ENCODE peak calls at places on chromosomes 2 and 18, in five cellular contexts. W is K562, S is HepG2, E is GM12891, U is GM12878. P is an unnamed sample.

GRCh38 chr18:74635202-74635969 is 37.7 kb downstream of the ZNF407 start:
- DNase-seq in U (no peak), W (no peak), E (no peak), S (no peak), P (no peak)

GRCh38 chr18:70454705-70455322 is 166.0 kb downstream of the SOCS6 start:
- DNase-seq in W (peak), U (no peak), S (peak), E (no peak), P (no peak)

GRCh38 chr2:161166538-161167409 is 6.5 kb downstream of the TANK start:
- DNase-seq in U (peak), W (no peak), S (peak), E (no peak), P (no peak)

GRCh38 chr2:18479901-18480369 is 80.5 kb downstream of the RDH14 start:
- DNase-seq in S (no peak), E (no peak), W (no peak), U (no peak), P (no peak)

GRCh38 chr2:126913881-126914495 is 15.3 kb downstream of the TEX51 start:
- DNase-seq in E (no peak), U (no peak), S (no peak), W (no peak), P (no peak)

GRCh38 chr18:56062931-56063330 is 474.9 kb upstream of the TCF4 start:
- DNase-seq in W (no peak), U (no peak), S (no peak), E (no peak), P (no peak)

GRCh38 chr18:75497576-75497975 is 70.1 kb upstream of the SMIM21 start:
- DNase-seq in W (no peak), S (no peak), U (no peak), E (no peak), P (no peak)

GRCh38 chr2:94923196-94923595 is 52.0 kb downstream of the TEKT4 start:
- DNase-seq in W (no peak), U (no peak), E (no peak), S (no peak), P (no peak)

GRCh38 chr2:234747032-234747431 is 204.8 kb upstream of the SH3BP4 start:
- DNase-seq in W (no peak), S (no peak), U (no peak), E (no peak), P (no peak)

GRCh38 chr2:96921561-96922303 is 51.9 kb upstream of the SEMA4C start:
- DNase-seq in E (no peak), U (no peak), S (no peak), W (no peak), P (no peak)

GRCh38 chr2:163213699-163214098 is 375.1 kb upstream of the KCNH7 start:
- DNase-seq in W (no peak), S (no peak), U (no peak), E (no peak), P (no peak)

GRCh38 chr2:39246382-39246980 is 2.7 kb upstream of the CDKL4 start:
- DNase-seq in U (no peak), W (no peak), E (no peak), S (no peak), P (no peak)

GRCh38 chr2:62038980-62039771 is 133.7 kb downstream of the COMMD1 start:
- DNase-seq in E (peak), U (peak), W (no peak), S (no peak), P (peak)

GRCh38 chr2:111100765-111101162 is 19.9 kb upstream of the BCL2L11 start:
- DNase-seq in S (no peak), E (no peak), W (peak), U (peak), P (peak)

GRCh38 chr2:58939388-58939787 is 698.3 kb upstream of the FANCL start:
- DNase-seq in E (no peak), W (no peak), U (no peak), S (no peak), P (no peak)

GRCh38 chr2:234333168-234334130 is 163.4 kb downstream of the ARL4C start:
- DNase-seq in S (no peak), W (no peak), U (no peak), E (no peak), P (no peak)

GRCh38 chr2:71336802-71337201 is 5.2 kb downstream of the ZNF638 start:
- DNase-seq in U (no peak), S (no peak), E (no peak), W (no peak), P (no peak)

GRCh38 chr2:121638333-121638732 is 10.9 kb downstream of the CLASP1 start:
- DNase-seq in W (no peak), S (peak), U (no peak), E (no peak), P (no peak)

GRCh38 chr2:102271844-102272243 is 39.5 kb upstream of the IL1RL1 start:
- DNase-seq in U (no peak), W (no peak), S (no peak), E (no peak), P (no peak)

GRCh38 chr18:53689886-53690285 is 534.6 kb downstream of the MBD2 start:
- DNase-seq in E (no peak), S (no peak), W (no peak), U (no peak), P (no peak)

GRCh38 chr2:225354281-225354774 is 45.2 kb upstream of the NYAP2 start:
- DNase-seq in S (peak), E (no peak), W (no peak), U (no peak), P (no peak)

GRCh38 chr2:111662039-111662740 is 221.8 kb downstream of the ANAPC1 start:
- DNase-seq in U (no peak), E (no peak), S (no peak), W (no peak), P (no peak)

GRCh38 chr2:3122525-3122924 is 255.1 kb downstream of the EIPR1 start:
- DNase-seq in U (no peak), W (no peak), E (no peak), S (no peak), P (no peak)
- TF ChIP-seq POLR2AphosphoS5 in U (no peak), W (no peak), E (no peak), S (no peak), P (no peak)

GRCh38 chr18:49752095-49752457 is 61.3 kb downstream of the ACAA2 start:
- DNase-seq in W (no peak), S (no peak), U (no peak), E (no peak), P (no peak)

GRCh38 chr18:49749563-49749962 is 63.8 kb downstream of the ACAA2 start:
- DNase-seq in E (no peak), S (no peak), U (no peak), W (no peak), P (no peak)

GRCh38 chr18:49753643-49754042 is 59.7 kb downstream of the ACAA2 start:
- DNase-seq in S (no peak), W (no peak), U (no peak), E (no peak), P (no peak)

GRCh38 chr18:49754866-49755265 is 58.5 kb downstream of the ACAA2 start:
- DNase-seq in S (no peak), W (no peak), U (no peak), E (no peak), P (no peak)

DNA sequence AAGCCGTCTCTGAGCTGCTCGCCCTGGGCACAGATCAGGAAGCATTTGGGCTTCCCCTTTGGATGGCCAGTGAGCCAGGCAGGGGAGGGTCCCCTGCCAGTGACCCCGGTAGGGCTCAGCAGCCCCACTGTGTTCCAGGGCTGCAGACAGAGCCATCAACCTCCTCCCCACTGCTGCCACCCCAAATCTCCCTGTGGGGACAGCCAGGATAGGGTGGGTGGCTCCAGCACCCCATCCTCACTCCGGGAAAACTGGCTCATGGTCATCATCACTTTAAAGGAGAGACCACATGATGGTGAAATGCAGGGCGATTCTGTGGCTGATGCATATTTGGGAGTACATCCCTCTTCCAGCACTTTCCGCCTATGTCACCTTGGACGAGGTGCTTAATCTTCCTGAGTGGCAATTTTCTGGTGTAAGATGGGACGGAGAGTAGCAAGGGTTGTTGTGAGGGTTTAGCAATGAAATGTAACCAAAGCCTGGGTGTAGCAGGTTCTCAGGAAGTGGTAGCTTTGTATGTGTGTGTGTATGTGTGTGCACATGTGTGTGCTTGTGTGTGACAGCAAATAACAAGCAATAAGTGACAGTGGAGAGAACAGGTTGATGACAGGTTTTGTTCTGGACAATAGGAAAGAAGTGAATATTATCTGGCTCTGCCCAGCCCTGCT is 61.8 kb downstream of the ACAA2 start:
- DNase-seq in S (no peak), U (no peak), E (no peak), W (no peak), P (no peak)
- TF ChIP-seq TAF1 in S (no peak), U (no peak), E (no peak), W (no peak), P (no peak)

GRCh38 chr2:20439503-20439902 is 7.4 kb upstream of the RHOB start:
- DNase-seq in S (no peak), W (no peak), U (no peak), E (no peak), P (no peak)

GRCh38 chr2:20436716-20437470 is 10.0 kb upstream of the RHOB start:
- DNase-seq in U (no peak), E (no peak), W (no peak), S (peak), P (no peak)

GRCh38 chr2:20439193-20439475 is 7.7 kb upstream of the RHOB start:
- DNase-seq in S (peak), U (no peak), W (no peak), E (no peak), P (no peak)

GRCh38 chr2:20440001-20440560 is 6.8 kb upstream of the RHOB start:
- DNase-seq in U (no peak), E (no peak), W (no peak), S (no peak), P (no peak)

DNA sequence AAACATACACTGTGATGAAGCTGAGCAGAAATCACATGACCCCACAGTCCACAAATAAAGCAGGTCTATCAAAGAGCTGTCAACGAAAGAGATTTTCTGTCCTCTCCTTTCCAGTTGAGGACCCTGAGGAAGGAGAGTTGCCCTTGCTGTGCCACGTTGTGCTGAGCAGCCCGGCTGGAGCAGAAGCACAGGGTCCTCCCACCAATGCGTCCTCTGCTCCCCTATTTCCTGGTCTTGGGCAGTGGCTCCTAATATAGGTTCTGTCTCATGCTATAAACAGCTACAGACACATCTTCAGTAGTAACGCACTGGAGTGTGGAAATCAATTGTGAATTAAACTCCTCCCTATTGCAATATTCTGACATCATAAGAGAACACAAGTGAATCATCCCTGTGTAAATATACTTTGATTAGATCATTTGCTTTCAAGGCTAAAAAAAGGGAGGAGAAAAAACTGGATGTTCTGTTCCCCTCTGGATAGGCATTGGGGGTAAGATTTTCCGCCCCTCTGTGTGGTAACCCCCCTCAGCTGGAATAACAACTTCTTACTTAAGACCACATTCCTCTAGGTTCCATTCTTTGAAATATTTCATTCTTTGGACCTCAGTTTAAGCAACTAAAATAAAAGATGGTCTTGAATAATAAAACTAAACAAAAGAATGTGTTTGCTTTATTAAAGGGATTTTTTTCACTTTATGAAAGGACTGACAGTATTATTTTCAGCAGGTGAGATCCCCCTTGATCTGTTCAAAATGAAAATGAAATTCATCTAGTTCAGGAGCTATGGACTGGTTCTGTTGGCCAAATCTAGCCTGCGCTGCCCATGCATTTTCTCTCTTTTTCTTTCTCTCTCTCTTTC is 8.3 kb upstream of the RHOB start:
- DNase-seq in E (no peak), W (no peak), S (peak), U (no peak), P (no peak)
- TF ChIP-seq POLR2A in E (no peak), W (no peak), S (no peak), U (no peak), P (no peak)

DNA sequence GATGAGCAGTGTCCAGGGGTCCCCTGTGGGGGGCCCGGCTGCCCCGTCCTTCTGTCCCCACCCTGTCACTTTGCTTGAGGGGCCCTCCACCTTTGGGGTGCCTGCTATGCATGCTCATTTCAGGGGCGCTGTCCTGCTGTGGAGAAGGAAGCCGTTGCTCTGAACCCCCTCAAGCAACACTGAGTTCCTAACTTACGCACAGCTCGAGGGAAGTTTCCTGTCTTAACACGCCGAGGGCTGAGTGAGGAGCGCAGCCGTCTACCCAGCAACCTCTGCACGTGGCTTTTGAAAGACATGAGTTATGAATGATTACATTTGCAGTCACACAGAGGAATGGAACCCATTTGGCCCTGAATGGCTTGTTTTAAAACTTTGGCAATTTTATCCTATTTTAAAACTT is 14.0 kb downstream of the RAMP1 start:
- DNase-seq in W (no peak), E (no peak), U (no peak), S (no peak), P (no peak)
- TF ChIP-seq POLR2AphosphoS5 in W (no peak), E (no peak), U (no peak), S (no peak), P (no peak)

GRCh38 chr2:197914778-197915177 is 110.4 kb downstream of the PLCL1 start:
- DNase-seq in U (no peak), S (no peak), E (no peak), W (no peak), P (no peak)
- TF ChIP-seq TAF1 in U (no peak), S (no peak), E (no peak), W (no peak), P (no peak)

GRCh38 chr18:58314284-58314683 is 270.3 kb downstream of the NEDD4L start:
- DNase-seq in W (no peak), U (no peak), S (peak), E (no peak), P (no peak)
- TF ChIP-seq POLR2A in W (no peak), U (no peak), S (no peak), E (no peak), P (no peak)